ENCODE peak calls at places on chromosomes 11 and 22, in five cellular contexts. J is right lobe of liver, P is heart right ventricle, E is adrenal gland, K is H9. G is an unnamed sample.

GRCh38 chr22:19357270-19358105 is 66.0 kb upstream of the CLTCL1 start:
- DNase-seq in K (no peak), P (no peak), E (no peak), J (no peak), G (no peak)

GRCh38 chr22:32142600-32142999 is 16.5 kb downstream of the C22orf42 start:
- DNase-seq in E (no peak), J (no peak), P (no peak), K (no peak), G (no peak)

GRCh38 chr11:129374081-129374992 is 1.3 kb upstream of the BARX2 start:
- DNase-seq in K (peak; percentile 46), E (no peak), P (no peak), J (no peak), G (no peak)

GRCh38 chr11:65541093-65542010 is 16.5 kb downstream of the SCYL1 start:
- DNase-seq in P (no peak), K (no peak), J (no peak), E (peak; percentile 36), G (no peak)

GRCh38 chr22:25084405-25085107 is 115.1 kb upstream of the CRYBB3 start:
- DNase-seq in E (no peak), J (no peak), P (no peak), K (no peak), G (no peak)

GRCh38 chr22:48554893-48555552 is 1272.7 kb downstream of the BRD1 start:
- DNase-seq in E (no peak), K (peak; percentile 68), J (no peak), P (no peak), G (no peak)

GRCh38 chr11:106087815-106088435 is 10.5 kb downstream of the AASDHPPT start:
- DNase-seq in E (peak; percentile 63), K (peak; percentile 32), J (peak; percentile 24), P (peak; percentile 11), G (no peak)

GRCh38 chr11:79535606-79536005 is 94.8 kb upstream of the TENM4 start:
- DNase-seq in K (no peak), J (no peak), E (no peak), P (no peak), G (no peak)

GRCh38 chr22:23856721-23857605 is 712 bp upstream of the SLC2A11 start:
- DNase-seq in J (peak; percentile 47), K (peak; percentile 71), E (peak; percentile 65), P (peak; percentile 44), G (no peak)

GRCh38 chr11:95647805-95648379 is 141.7 kb downstream of the FAM76B start:
- DNase-seq in P (no peak), J (no peak), K (no peak), E (no peak), G (no peak)

DNA sequence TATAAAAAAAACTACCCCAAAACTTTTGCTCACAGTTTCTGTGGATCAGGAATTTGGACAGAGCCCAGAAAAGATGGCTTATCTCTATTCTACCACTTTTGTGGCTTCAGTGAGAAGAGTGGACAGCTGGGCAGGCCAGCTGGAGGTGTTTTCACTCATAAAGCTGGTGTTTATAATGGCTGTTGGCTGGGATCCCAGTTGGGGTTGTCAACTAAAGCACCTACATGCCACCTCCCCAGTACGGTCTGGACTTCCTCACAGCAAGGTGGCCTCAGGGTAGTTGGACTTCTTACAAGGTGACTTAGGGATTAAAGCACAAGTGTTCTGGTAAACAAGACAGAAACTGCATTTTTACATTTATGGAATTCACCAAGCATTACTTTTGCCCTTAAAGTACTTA is 171.0 kb downstream of the NELL1 start:
- DNase-seq in J (no peak), P (no peak), E (no peak), K (no peak), G (no peak)
- TF ChIP-seq CTCF in J (no peak), P (no peak), E (no peak), K (no peak), G (no peak)

GRCh38 chr11:47980907-47981621 is 705 bp downstream of the PTPRJ start:
- DNase-seq in P (peak; percentile 28), K (peak; percentile 45), J (peak; percentile 68), E (peak; percentile 41), G (peak; percentile 42)
- H3K27ac ChIP-seq in P (peak overlapping the region; percentile 62), K (no peak overlapping the region), J (peak overlapping the region; percentile 80), E (peak overlapping the region; percentile 61), G (no peak overlapping the region)

GRCh38 chr11:61511383-61511782 is 2.8 kb downstream of the LRRC10B start:
- DNase-seq in K (no peak), J (no peak), P (no peak), E (no peak), G (no peak)

GRCh38 chr11:61510980-61511373 is 2.4 kb downstream of the LRRC10B start:
- DNase-seq in K (no peak), P (no peak), E (no peak), J (no peak), G (no peak)

GRCh38 chr11:61514050-61514917 is 5.7 kb downstream of the LRRC10B start:
- DNase-seq in P (no peak), E (no peak), J (no peak), K (peak; percentile 58), G (no peak)

GRCh38 chr11:61512435-61512834 is 3.9 kb downstream of the LRRC10B start:
- DNase-seq in P (no peak), J (no peak), E (no peak), K (no peak), G (no peak)

DNA sequence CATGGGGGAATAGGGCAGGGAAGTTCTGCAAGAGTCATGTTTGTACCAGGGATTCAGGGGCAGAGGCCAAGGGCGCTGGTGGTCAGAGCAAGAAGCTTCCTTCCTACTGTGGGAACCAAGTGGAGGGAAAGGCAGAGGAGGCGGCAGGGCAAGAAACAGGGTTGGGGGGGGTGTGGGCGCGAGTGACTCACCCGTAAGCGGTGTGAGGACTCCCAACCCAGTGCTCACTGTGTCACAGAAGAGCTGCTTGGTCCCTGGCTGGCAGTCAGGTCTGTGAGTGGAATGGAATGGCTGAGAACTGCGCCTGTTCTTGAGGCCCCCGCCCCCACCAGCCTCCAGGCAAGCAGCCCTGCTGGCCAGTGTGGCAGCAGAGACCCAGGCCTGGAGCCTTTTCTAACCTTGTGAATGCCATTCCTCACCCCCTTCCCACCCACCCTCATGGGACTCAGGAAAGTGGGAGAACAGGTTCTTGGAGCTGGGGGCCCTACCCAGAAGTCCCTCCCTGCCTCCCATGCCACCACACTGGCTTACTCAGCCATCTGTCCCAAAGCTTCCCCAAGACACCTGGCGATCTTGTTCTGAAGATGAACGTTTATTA is 4.7 kb downstream of the LRRC10B start:
- DNase-seq in E (no peak), P (no peak), J (no peak), K (no peak), G (no peak)
- H3K27me3 ChIP-seq in E (peaks cover 10% of the 10 kb centered on the region), P (peaks cover 36% of the 10 kb centered on the region), J (no peaks in the 10 kb centered on the region), K (peaks cover 10% of the 10 kb centered on the region), G (peaks cover 6% of the 10 kb centered on the region)

GRCh38 chr11:132862137-132862536 is 670.2 kb downstream of the OPCML start:
- DNase-seq in K (no peak), J (no peak), P (no peak), E (no peak), G (no peak)

GRCh38 chr11:132866783-132867545 is 665.3 kb downstream of the OPCML start:
- DNase-seq in J (no peak), P (no peak), E (no peak), K (no peak), G (no peak)

GRCh38 chr11:132862918-132863317 is 669.4 kb downstream of the OPCML start:
- DNase-seq in E (no peak), K (no peak), J (no peak), P (no peak), G (no peak)

DNA sequence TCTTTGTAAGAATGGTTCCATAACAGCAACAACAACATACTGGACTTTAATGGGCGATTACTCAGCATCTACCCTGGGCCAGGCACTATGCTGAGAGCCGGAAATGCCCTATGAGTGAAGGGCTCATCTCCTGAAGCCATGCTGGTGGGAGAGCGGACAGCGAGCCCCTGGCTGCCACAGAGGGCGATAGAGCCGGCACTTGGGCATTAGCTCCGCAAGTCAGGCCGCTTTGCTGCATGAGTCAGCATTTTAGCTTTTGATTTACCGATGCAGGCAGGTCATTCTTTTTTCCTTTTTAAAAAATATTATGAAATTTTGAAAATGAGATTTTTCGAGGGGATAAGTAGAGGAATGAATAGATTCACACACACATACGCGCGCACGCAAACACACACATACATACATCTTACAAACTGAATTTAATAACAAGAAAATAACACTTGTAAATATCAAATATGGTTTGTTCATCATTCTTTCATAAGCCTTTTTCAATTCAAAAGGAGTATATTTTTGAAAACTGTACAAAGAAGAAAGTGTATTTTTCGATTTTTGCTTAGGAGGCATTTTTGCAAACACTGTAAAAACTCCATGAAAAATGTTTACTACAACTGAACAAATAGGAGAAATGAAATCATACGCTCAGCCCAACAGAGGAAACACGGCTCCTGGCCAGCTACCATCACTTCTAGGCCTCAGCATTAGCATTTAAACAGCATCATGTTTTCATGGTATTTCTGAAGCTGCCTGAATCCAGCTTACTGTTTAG is 667.3 kb downstream of the OPCML start:
- DNase-seq in E (no peak), J (no peak), K (peak; percentile 85), P (no peak), G (no peak)
- TF ChIP-seq CTCF in E (no peak), J (no peak), K (peak; percentile 65), P (no peak), G (no peak)

G was measured in lung.